ENCODE peak calls at places on chromosome 2, in nine cellular contexts. One of them, this sample, is unnamed.

GRCh38 chr2:220528180-220528579 is 900.8 kb downstream of the SLC4A3 start:
- DNase-seq in colonic mucosa: no peak
- DNase-seq in fibroblast of lung: peak; percentile 56
- DNase-seq in lower lobe of right lung: no peak
- DNase-seq in gastrocnemius medialis: no peak
- DNase-seq in PC-3: no peak
- DNase-seq in upper lobe of right lung: no peak
- DNase-seq in tibial artery: no peak
- DNase-seq in left ventricle myocardium inferior: no peak
- DNase-seq in this sample: no peak

GRCh38 chr2:191728710-191729597 is 51.0 kb downstream of the NABP1 start:
- DNase-seq in colonic mucosa: no peak
- DNase-seq in fibroblast of lung: peak; percentile 67
- DNase-seq in lower lobe of right lung: no peak
- DNase-seq in gastrocnemius medialis: no peak
- DNase-seq in PC-3: peak; percentile 44
- DNase-seq in upper lobe of right lung: no peak
- DNase-seq in tibial artery: no peak
- DNase-seq in left ventricle myocardium inferior: no peak
- DNase-seq in this sample: no peak

GRCh38 chr2:73268831-73269685 is 15.2 kb downstream of the FBXO41 start:
- DNase-seq in colonic mucosa: peak; percentile 81
- DNase-seq in fibroblast of lung: peak; percentile 17
- DNase-seq in lower lobe of right lung: no peak
- DNase-seq in gastrocnemius medialis: no peak
- DNase-seq in PC-3: peak; percentile 60
- DNase-seq in upper lobe of right lung: peak; percentile 73
- DNase-seq in tibial artery: peak; percentile 57
- DNase-seq in left ventricle myocardium inferior: no peak
- DNase-seq in this sample: no peak

GRCh38 chr2:9378433-9379371 is 44.6 kb downstream of the ITGB1BP1 start:
- DNase-seq in colonic mucosa: no peak
- DNase-seq in fibroblast of lung: peak; percentile 85
- DNase-seq in lower lobe of right lung: no peak
- DNase-seq in gastrocnemius medialis: peak; percentile 68
- DNase-seq in PC-3: peak; percentile 72
- DNase-seq in upper lobe of right lung: peak; percentile 53
- DNase-seq in tibial artery: peak; percentile 88
- DNase-seq in left ventricle myocardium inferior: peak; percentile 85
- DNase-seq in this sample: peak; percentile 81

GRCh38 chr2:225889452-225889851 is 489.9 kb downstream of the NYAP2 start:
- DNase-seq in colonic mucosa: peak; percentile 30
- DNase-seq in fibroblast of lung: peak; percentile 92
- DNase-seq in lower lobe of right lung: no peak
- DNase-seq in gastrocnemius medialis: no peak
- DNase-seq in PC-3: peak; percentile 75
- DNase-seq in upper lobe of right lung: no peak
- DNase-seq in tibial artery: no peak
- DNase-seq in left ventricle myocardium inferior: no peak
- DNase-seq in this sample: no peak

GRCh38 chr2:125561302-125561701 is 1094.7 kb upstream of the GYPC start:
- DNase-seq in colonic mucosa: peak; percentile 24
- DNase-seq in fibroblast of lung: no peak
- DNase-seq in lower lobe of right lung: no peak
- DNase-seq in gastrocnemius medialis: no peak
- DNase-seq in PC-3: no peak
- DNase-seq in upper lobe of right lung: no peak
- DNase-seq in tibial artery: no peak
- DNase-seq in left ventricle myocardium inferior: no peak
- DNase-seq in this sample: no peak

GRCh38 chr2:190335225-190335559 is 8.2 kb upstream of the INPP1 start:
- DNase-seq in colonic mucosa: no peak
- DNase-seq in fibroblast of lung: no peak
- DNase-seq in lower lobe of right lung: no peak
- DNase-seq in gastrocnemius medialis: no peak
- DNase-seq in PC-3: no peak
- DNase-seq in upper lobe of right lung: no peak
- DNase-seq in tibial artery: no peak
- DNase-seq in left ventricle myocardium inferior: no peak
- DNase-seq in this sample: no peak

GRCh38 chr2:238528953-238529781 is 102.4 kb downstream of the ASB1 start:
- DNase-seq in colonic mucosa: peak; percentile 23
- DNase-seq in fibroblast of lung: peak; percentile 71
- DNase-seq in lower lobe of right lung: no peak
- DNase-seq in gastrocnemius medialis: no peak
- DNase-seq in PC-3: peak; percentile 91
- DNase-seq in upper lobe of right lung: no peak
- DNase-seq in tibial artery: no peak
- DNase-seq in left ventricle myocardium inferior: no peak
- DNase-seq in this sample: no peak

GRCh38 chr2:42951263-42951938 is 159.0 kb upstream of the HAAO start:
- DNase-seq in colonic mucosa: no peak
- DNase-seq in fibroblast of lung: no peak
- DNase-seq in lower lobe of right lung: no peak
- DNase-seq in gastrocnemius medialis: peak; percentile 58
- DNase-seq in PC-3: no peak
- DNase-seq in upper lobe of right lung: no peak
- DNase-seq in tibial artery: no peak
- DNase-seq in left ventricle myocardium inferior: no peak
- DNase-seq in this sample: no peak

GRCh38 chr2:29749843-29750242 is 171.5 kb downstream of the ALK start:
- DNase-seq in colonic mucosa: no peak
- DNase-seq in fibroblast of lung: no peak
- DNase-seq in lower lobe of right lung: no peak
- DNase-seq in gastrocnemius medialis: no peak
- DNase-seq in PC-3: no peak
- DNase-seq in upper lobe of right lung: no peak
- DNase-seq in tibial artery: no peak
- DNase-seq in left ventricle myocardium inferior: no peak
- DNase-seq in this sample: no peak
- H3K4me3 ChIP-seq in colonic mucosa: no peak overlapping the region
- H3K4me3 ChIP-seq in fibroblast of lung: no peak overlapping the region
- H3K4me3 ChIP-seq in lower lobe of right lung: no peak overlapping the region
- H3K4me3 ChIP-seq in gastrocnemius medialis: no peak overlapping the region
- H3K4me3 ChIP-seq in PC-3: no peak overlapping the region
- H3K4me3 ChIP-seq in upper lobe of right lung: no peak overlapping the region
- H3K4me3 ChIP-seq in tibial artery: no peak overlapping the region
- H3K4me3 ChIP-seq in left ventricle myocardium inferior: no peak overlapping the region
- H3K4me3 ChIP-seq in this sample: no peak overlapping the region

GRCh38 chr2:25295654-25296053 is 46.1 kb downstream of the DNMT3A start:
- DNase-seq in colonic mucosa: no peak
- DNase-seq in fibroblast of lung: no peak
- DNase-seq in lower lobe of right lung: no peak
- DNase-seq in gastrocnemius medialis: no peak
- DNase-seq in PC-3: no peak
- DNase-seq in upper lobe of right lung: no peak
- DNase-seq in tibial artery: no peak
- DNase-seq in left ventricle myocardium inferior: no peak
- DNase-seq in this sample: no peak

GRCh38 chr2:25301453-25302352 is 40.0 kb downstream of the DNMT3A start:
- DNase-seq in colonic mucosa: no peak
- DNase-seq in fibroblast of lung: peak; percentile 65
- DNase-seq in lower lobe of right lung: no peak
- DNase-seq in gastrocnemius medialis: no peak
- DNase-seq in PC-3: peak; percentile 86
- DNase-seq in upper lobe of right lung: no peak
- DNase-seq in tibial artery: no peak
- DNase-seq in left ventricle myocardium inferior: no peak
- DNase-seq in this sample: no peak

GRCh38 chr2:25297738-25298137 is 44.0 kb downstream of the DNMT3A start:
- DNase-seq in colonic mucosa: no peak
- DNase-seq in fibroblast of lung: no peak
- DNase-seq in lower lobe of right lung: no peak
- DNase-seq in gastrocnemius medialis: peak; percentile 50
- DNase-seq in PC-3: no peak
- DNase-seq in upper lobe of right lung: no peak
- DNase-seq in tibial artery: no peak
- DNase-seq in left ventricle myocardium inferior: no peak
- DNase-seq in this sample: no peak

GRCh38 chr2:25300001-25300400 is 41.7 kb downstream of the DNMT3A start:
- DNase-seq in colonic mucosa: no peak
- DNase-seq in fibroblast of lung: no peak
- DNase-seq in lower lobe of right lung: no peak
- DNase-seq in gastrocnemius medialis: no peak
- DNase-seq in PC-3: no peak
- DNase-seq in upper lobe of right lung: no peak
- DNase-seq in tibial artery: no peak
- DNase-seq in left ventricle myocardium inferior: no peak
- DNase-seq in this sample: no peak

GRCh38 chr2:25298776-25299431 is 42.8 kb downstream of the DNMT3A start:
- DNase-seq in colonic mucosa: no peak
- DNase-seq in fibroblast of lung: no peak
- DNase-seq in lower lobe of right lung: no peak
- DNase-seq in gastrocnemius medialis: no peak
- DNase-seq in PC-3: no peak
- DNase-seq in upper lobe of right lung: no peak
- DNase-seq in tibial artery: no peak
- DNase-seq in left ventricle myocardium inferior: no peak
- DNase-seq in this sample: no peak
- H3K4me1 ChIP-seq in colonic mucosa: peaks cover 14% of the 10 kb centered on the region
- H3K4me1 ChIP-seq in fibroblast of lung: peaks cover 20% of the 10 kb centered on the region
- H3K4me1 ChIP-seq in lower lobe of right lung: peaks cover 52% of the 10 kb centered on the region
- H3K4me1 ChIP-seq in gastrocnemius medialis: peaks cover 51% of the 10 kb centered on the region
- H3K4me1 ChIP-seq in PC-3: peaks cover 23% of the 10 kb centered on the region
- H3K4me1 ChIP-seq in upper lobe of right lung: peaks cover 47% of the 10 kb centered on the region
- H3K4me1 ChIP-seq in tibial artery: peaks cover 22% of the 10 kb centered on the region
- H3K4me1 ChIP-seq in left ventricle myocardium inferior: peaks cover 51% of the 10 kb centered on the region
- H3K4me1 ChIP-seq in this sample: peaks cover 12% of the 10 kb centered on the region

GRCh38 chr2:207264310-207264709 is 98.6 kb upstream of the KLF7 start:
- DNase-seq in colonic mucosa: no peak
- DNase-seq in fibroblast of lung: no peak
- DNase-seq in lower lobe of right lung: no peak
- DNase-seq in gastrocnemius medialis: no peak
- DNase-seq in PC-3: no peak
- DNase-seq in upper lobe of right lung: no peak
- DNase-seq in tibial artery: no peak
- DNase-seq in left ventricle myocardium inferior: no peak
- DNase-seq in this sample: no peak
- H3K27ac ChIP-seq in colonic mucosa: no peak overlapping the region
- H3K27ac ChIP-seq in fibroblast of lung: no peak overlapping the region
- H3K27ac ChIP-seq in lower lobe of right lung: no peak overlapping the region
- H3K27ac ChIP-seq in gastrocnemius medialis: no peak overlapping the region
- H3K27ac ChIP-seq in PC-3: no peak overlapping the region
- H3K27ac ChIP-seq in upper lobe of right lung: no peak overlapping the region
- H3K27ac ChIP-seq in tibial artery: no peak overlapping the region
- H3K27ac ChIP-seq in left ventricle myocardium inferior: no peak overlapping the region
- H3K27ac ChIP-seq in this sample: no peak overlapping the region

DNA sequence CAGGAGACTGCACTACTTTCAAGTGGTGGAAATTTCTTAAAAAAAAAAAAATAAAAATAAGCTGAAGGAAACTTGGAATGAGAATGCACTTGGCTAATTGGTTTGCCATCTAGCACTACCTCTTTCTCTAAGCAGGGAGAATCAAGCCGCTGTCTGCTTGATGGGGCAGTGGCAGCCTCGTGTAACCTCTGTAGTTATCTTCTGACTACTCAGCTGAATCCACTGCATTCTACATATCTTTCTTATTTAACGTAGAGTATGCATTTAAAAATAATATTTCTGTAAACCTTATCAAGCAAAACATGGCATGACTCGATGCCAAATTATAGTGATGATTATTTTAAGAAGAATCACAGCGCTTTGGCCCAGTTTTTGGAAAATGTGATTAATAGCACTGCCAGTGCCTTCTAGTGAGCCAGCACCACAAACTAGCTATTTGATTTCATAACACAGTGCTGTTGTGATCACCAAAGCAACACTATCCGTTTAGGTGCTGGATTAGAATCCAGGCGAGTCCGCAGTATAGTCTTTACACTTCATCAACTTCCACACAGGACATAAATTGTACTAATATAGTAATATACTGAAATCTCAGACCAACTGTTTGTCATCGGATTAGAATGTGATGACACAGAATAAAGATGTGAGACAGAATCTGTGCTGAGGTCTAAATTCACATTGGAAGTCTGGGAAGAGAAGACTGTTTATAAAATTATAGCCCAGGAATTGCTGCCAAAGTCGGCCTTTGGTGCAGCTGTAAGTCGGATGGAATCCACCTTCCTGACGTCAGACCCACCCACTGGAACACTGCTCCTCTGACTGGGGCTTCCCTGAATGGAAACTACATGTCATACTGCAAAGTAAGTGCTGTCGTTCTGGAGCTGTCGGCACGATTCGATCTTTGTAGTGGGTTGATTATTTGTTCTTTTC is 136.5 kb upstream of the ETAA1 start:
- DNase-seq in colonic mucosa: peak; percentile 46
- DNase-seq in fibroblast of lung: peak; percentile 100
- DNase-seq in lower lobe of right lung: peak; percentile 44
- DNase-seq in gastrocnemius medialis: peak; percentile 48
- DNase-seq in PC-3: peak; percentile 88
- DNase-seq in upper lobe of right lung: no peak
- DNase-seq in tibial artery: peak; percentile 91
- DNase-seq in left ventricle myocardium inferior: peak; percentile 65
- DNase-seq in this sample: peak; percentile 92
- H3K4me3 ChIP-seq in colonic mucosa: no peak overlapping the region
- H3K4me3 ChIP-seq in fibroblast of lung: peak overlapping the region; percentile 50
- H3K4me3 ChIP-seq in lower lobe of right lung: no peak overlapping the region
- H3K4me3 ChIP-seq in gastrocnemius medialis: peak overlapping the region; percentile 15
- H3K4me3 ChIP-seq in PC-3: peak overlapping the region; percentile 9
- H3K4me3 ChIP-seq in upper lobe of right lung: no peak overlapping the region
- H3K4me3 ChIP-seq in tibial artery: peak overlapping the region; percentile 25
- H3K4me3 ChIP-seq in left ventricle myocardium inferior: no peak overlapping the region
- H3K4me3 ChIP-seq in this sample: no peak overlapping the region

GRCh38 chr2:55013936-55014335 is 36.3 kb downstream of the RTN4 start:
- DNase-seq in colonic mucosa: no peak
- DNase-seq in fibroblast of lung: no peak
- DNase-seq in lower lobe of right lung: no peak
- DNase-seq in gastrocnemius medialis: no peak
- DNase-seq in PC-3: no peak
- DNase-seq in upper lobe of right lung: no peak
- DNase-seq in tibial artery: no peak
- DNase-seq in left ventricle myocardium inferior: no peak
- DNase-seq in this sample: no peak
- H3K4me1 ChIP-seq in colonic mucosa: peaks cover 31% of the 10 kb centered on the region
- H3K4me1 ChIP-seq in fibroblast of lung: peaks cover 16% of the 10 kb centered on the region
- H3K4me1 ChIP-seq in lower lobe of right lung: peaks cover 83% of the 10 kb centered on the region
- H3K4me1 ChIP-seq in gastrocnemius medialis: peaks cover 48% of the 10 kb centered on the region
- H3K4me1 ChIP-seq in PC-3: peaks cover 64% of the 10 kb centered on the region
- H3K4me1 ChIP-seq in upper lobe of right lung: peaks cover 65% of the 10 kb centered on the region
- H3K4me1 ChIP-seq in tibial artery: peaks cover 17% of the 10 kb centered on the region
- H3K4me1 ChIP-seq in left ventricle myocardium inferior: peaks cover 67% of the 10 kb centered on the region
- H3K4me1 ChIP-seq in this sample: peaks cover 4% of the 10 kb centered on the region

DNA sequence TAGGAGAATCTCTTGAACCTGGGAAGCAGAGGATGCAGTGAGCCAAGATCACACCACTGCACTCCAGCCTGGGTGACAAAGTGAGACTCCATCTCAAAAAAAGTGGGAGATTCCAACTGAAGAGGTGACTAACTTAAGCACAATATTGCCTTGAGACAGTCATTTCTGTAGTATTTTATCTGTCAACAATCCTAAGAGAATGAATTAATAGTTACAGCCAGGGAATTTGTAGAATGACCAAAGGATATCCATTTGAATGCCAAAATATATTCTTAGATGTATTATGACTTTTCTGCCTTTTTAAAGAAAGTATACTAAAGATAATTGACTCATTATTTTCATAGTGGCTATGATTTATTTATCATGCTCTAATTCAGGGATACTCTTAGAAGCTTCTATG is 40.7 kb upstream of the CCDC150 start:
- DNase-seq in colonic mucosa: no peak
- DNase-seq in fibroblast of lung: no peak
- DNase-seq in lower lobe of right lung: no peak
- DNase-seq in gastrocnemius medialis: no peak
- DNase-seq in PC-3: no peak
- DNase-seq in upper lobe of right lung: no peak
- DNase-seq in tibial artery: no peak
- DNase-seq in left ventricle myocardium inferior: no peak
- DNase-seq in this sample: no peak
- H3K27ac ChIP-seq in colonic mucosa: no peak overlapping the region
- H3K27ac ChIP-seq in fibroblast of lung: no peak overlapping the region
- H3K27ac ChIP-seq in lower lobe of right lung: no peak overlapping the region
- H3K27ac ChIP-seq in gastrocnemius medialis: no peak overlapping the region
- H3K27ac ChIP-seq in PC-3: no peak overlapping the region
- H3K27ac ChIP-seq in upper lobe of right lung: no peak overlapping the region
- H3K27ac ChIP-seq in tibial artery: no peak overlapping the region
- H3K27ac ChIP-seq in left ventricle myocardium inferior: no peak overlapping the region
- H3K27ac ChIP-seq in this sample: no peak overlapping the region